ENCODE peak calls at places on chromosomes 2 and 18, in eight cellular contexts. F, E, G, L, K, T, B and R are unnamed samples.
A peak's percentile ranks its signal among the peaks of the same experiment; 100 is the strongest.

GRCh38 chr2:3741372-3741771 is 38.0 kb downstream of the DCDC2C start:
- DNase-seq in F (no peak), E (no peak), G (no peak), L (no peak), K (no peak), T (no peak), B (no peak), R (no peak)

GRCh38 chr2:42493885-42494433 is at the start of gene KCNG3:
- DNase-seq in F (peak; percentile 67), E (no peak), G (peak; percentile 79), L (peak; percentile 68), K (peak; percentile 66), T (peak; percentile 81), B (peak; percentile 96), R (peak; percentile 88)

GRCh38 chr2:231185050-231185725 is 13.2 kb upstream of the ARMC9 start:
- DNase-seq in F (no peak), E (no peak), G (no peak), L (no peak), K (no peak), T (peak; percentile 66), B (no peak), R (no peak)

GRCh38 chr2:181715033-181715630 is 34.8 kb upstream of the NEUROD1 start:
- DNase-seq in F (peak; percentile 66), E (peak; percentile 52), G (peak; percentile 52), L (peak; percentile 35), K (no peak), T (peak; percentile 69), B (peak; percentile 51), R (peak; percentile 81)

GRCh38 chr18:78979682-78980278 is at the start of gene SALL3:
- DNase-seq in F (no peak), E (no peak), G (no peak), L (no peak), K (no peak), T (no peak), B (peak; percentile 50), R (peak; percentile 80)

GRCh38 chr2:98952971-98953370 is 16.9 kb upstream of the CRACDL start:
- DNase-seq in F (no peak), E (no peak), G (no peak), L (no peak), K (no peak), T (no peak), B (no peak), R (no peak)

GRCh38 chr2:8927510-8928456 is 75.7 kb downstream of the MBOAT2 start:
- DNase-seq in F (no peak), E (no peak), G (no peak), L (no peak), K (no peak), T (no peak), B (no peak), R (no peak)

GRCh38 chr2:128710242-128710641 is 391.6 kb upstream of the HS6ST1 start:
- DNase-seq in F (no peak), E (no peak), G (no peak), L (no peak), K (no peak), T (no peak), B (no peak), R (no peak)

GRCh38 chr2:233051241-233052149 is 8.6 kb upstream of the INPP5D start:
- DNase-seq in F (peak; percentile 78), E (no peak), G (peak; percentile 66), L (peak; percentile 69), K (peak; percentile 71), T (no peak), B (no peak), R (no peak)

GRCh38 chr2:214881647-214882205 is 72.2 kb upstream of the BARD1 start:
- DNase-seq in F (no peak), E (no peak), G (no peak), L (no peak), K (no peak), T (no peak), B (no peak), R (no peak)

GRCh38 chr2:152189622-152190495 is 14.3 kb upstream of the STAM2 start:
- DNase-seq in F (no peak), E (peak; percentile 58), G (no peak), L (no peak), K (no peak), T (no peak), B (peak; percentile 50), R (peak; percentile 33)

GRCh38 chr2:38057651-38058410 is 18.1 kb downstream of the CYP1B1 start:
- DNase-seq in F (no peak), E (no peak), G (no peak), L (no peak), K (no peak), T (no peak), B (no peak), R (no peak)

GRCh38 chr18:1308686-1309085 is 404.0 kb downstream of the ADCYAP1 start:
- DNase-seq in F (no peak), E (no peak), G (no peak), L (no peak), K (no peak), T (no peak), B (no peak), R (no peak)

GRCh38 chr2:127843677-127844076 is 14.3 kb downstream of the POLR2D start:
- DNase-seq in F (no peak), E (no peak), G (no peak), L (no peak), K (no peak), T (no peak), B (no peak), R (no peak)

GRCh38 chr2:239292531-239292930 is 108.3 kb downstream of the HDAC4 start:
- DNase-seq in F (no peak), E (no peak), G (no peak), L (no peak), K (no peak), T (no peak), B (no peak), R (no peak)

GRCh38 chr2:239294571-239295054 is 106.2 kb downstream of the HDAC4 start:
- DNase-seq in F (peak; percentile 45), E (no peak), G (no peak), L (peak; percentile 29), K (no peak), T (peak; percentile 64), B (no peak), R (no peak)

GRCh38 chr2:239292956-239293355 is 107.9 kb downstream of the HDAC4 start:
- DNase-seq in F (no peak), E (no peak), G (no peak), L (no peak), K (no peak), T (peak; percentile 67), B (no peak), R (no peak)

GRCh38 chr2:239295377-239296019 is 105.3 kb downstream of the HDAC4 start:
- DNase-seq in F (no peak), E (no peak), G (no peak), L (no peak), K (no peak), T (no peak), B (no peak), R (no peak)

DNA sequence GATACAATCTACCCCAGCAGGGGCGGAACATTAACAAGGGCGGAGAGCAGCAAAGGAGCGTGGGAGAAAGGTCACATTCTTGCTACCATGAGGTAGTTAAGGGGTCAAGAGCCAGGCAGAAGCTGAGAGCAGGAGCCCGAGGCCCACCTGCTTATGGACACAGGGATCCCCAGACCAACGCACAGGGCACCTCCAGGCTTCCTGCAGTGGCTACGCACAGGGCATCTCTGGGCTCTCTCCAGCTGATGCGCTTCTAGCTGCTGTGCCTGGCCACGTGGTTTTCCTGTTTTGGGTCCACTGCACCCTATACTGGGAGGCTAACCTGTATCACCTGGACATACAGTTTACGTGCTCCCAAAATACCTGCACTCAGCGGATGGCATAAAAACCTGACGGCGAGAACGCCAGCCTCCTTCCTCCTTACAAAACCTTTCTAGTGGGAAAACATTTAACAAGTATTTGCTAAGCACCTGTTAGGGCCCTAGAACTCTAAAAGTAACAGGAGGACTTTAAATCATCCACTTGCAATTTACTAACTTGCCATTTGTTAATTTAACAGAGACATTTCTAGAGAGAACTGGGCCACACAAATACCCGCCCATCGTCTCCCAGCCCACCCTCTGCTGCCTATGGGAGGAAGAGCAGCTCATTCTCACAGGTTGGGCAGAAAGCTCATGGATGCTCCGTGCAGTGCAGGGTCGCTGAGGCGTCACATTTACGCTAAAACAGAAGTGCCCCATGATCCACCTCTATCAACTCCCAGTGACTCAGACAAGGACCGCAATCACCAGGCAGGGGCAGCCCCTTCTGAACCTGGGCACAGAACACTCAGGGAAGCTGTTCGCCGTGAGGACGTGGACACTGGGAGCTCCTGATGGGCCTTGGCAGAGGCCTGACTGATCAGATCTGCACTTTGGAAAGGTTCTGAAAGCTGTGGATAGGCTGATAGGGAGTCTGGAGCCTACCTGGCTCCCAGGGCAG is 107.1 kb downstream of the HDAC4 start:
- DNase-seq in F (peak; percentile 51), E (no peak), G (peak; percentile 41), L (peak; percentile 31), K (no peak), T (peak; percentile 67), B (no peak), R (no peak)
- H3K27ac ChIP-seq in F (no peak overlapping the region), E (no peak overlapping the region), G (no peak overlapping the region), L (no peak overlapping the region), K (peak overlapping the region; percentile 97), T (peak overlapping the region; percentile 83), B (no peak overlapping the region), R (no peak overlapping the region)

GRCh38 chr2:53740170-53740569 is 27.4 kb upstream of the CHAC2 start:
- DNase-seq in F (no peak), E (peak; percentile 11), G (no peak), L (no peak), K (no peak), T (no peak), B (peak; percentile 9), R (no peak)
- TF ChIP-seq CTCF in F (peak; percentile 9), E (peak; percentile 59), G (no peak), L (peak; percentile 27), K (no peak), T (no peak), B (peak; percentile 59), R (peak; percentile 33)

GRCh38 chr18:76489081-76489480 is 6.0 kb downstream of the ZNF516 start:
- DNase-seq in F (no peak), E (no peak), G (no peak), L (no peak), K (no peak), T (no peak), B (no peak), R (no peak)
- H3K4me3 ChIP-seq in F (no peak overlapping the region), E (no peak overlapping the region), G (no peak overlapping the region), L (no peak overlapping the region), K (peak overlapping the region; percentile 92), T (no peak overlapping the region), B (no peak overlapping the region), R (no peak overlapping the region)

DNA sequence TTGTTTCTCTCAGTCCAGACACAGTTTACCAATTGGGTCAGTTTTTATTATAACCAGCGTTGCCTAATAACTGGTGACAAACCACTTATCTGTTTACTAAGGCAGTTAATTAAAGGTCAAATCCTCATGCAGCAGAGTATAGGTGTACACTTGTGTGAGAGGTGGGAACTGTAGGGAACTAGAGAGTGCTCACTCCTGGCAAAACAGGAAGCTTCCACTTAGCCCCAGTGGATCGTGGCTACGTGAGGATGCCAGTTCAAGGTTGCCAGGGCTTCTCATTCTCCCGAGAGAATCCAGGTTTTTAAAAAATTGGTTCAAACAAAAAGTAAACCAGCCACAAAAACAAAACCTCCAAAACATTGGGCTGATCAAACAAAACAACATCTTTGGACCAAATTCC is 8.1 kb downstream of the CYBRD1 start:
- DNase-seq in F (no peak), E (no peak), G (no peak), L (no peak), K (no peak), T (no peak), B (no peak), R (no peak)
- H3K27ac ChIP-seq in F (no peak overlapping the region), E (no peak overlapping the region), G (no peak overlapping the region), L (no peak overlapping the region), K (no peak overlapping the region), T (no peak overlapping the region), B (peak overlapping the region; percentile 91), R (no peak overlapping the region)